ENCODE peak calls at places on chromosomes 1 and 21, in ten cellular contexts. R, P, Z, B, E, H, M, Y, J and W are unnamed samples.

GRCh38 chr1:41878495-41878894 is 40.2 kb downstream of the HIVEP3 start:
- DNase-seq in Y (no peak), H (no peak), B (no peak), Z (no peak), J (no peak), E (no peak), M (no peak), P (no peak), R (no peak), W (no peak)

GRCh38 chr1:41498391-41498790 is 13.9 kb upstream of the EDN2 start:
- DNase-seq in E (no peak), Z (no peak), H (no peak), M (no peak), J (no peak), Y (no peak), R (no peak), B (no peak), P (peak), W (no peak)

GRCh38 chr1:53521900-53522552 is 62.8 kb downstream of the DMRTB1 start:
- DNase-seq in E (no peak), Z (no peak), R (no peak), H (no peak), B (no peak), M (no peak), P (no peak), Y (no peak), J (no peak), W (no peak)

GRCh38 chr1:11067716-11068495 is 8.1 kb upstream of the SRM start:
- DNase-seq in Y (no peak), H (no peak), Z (no peak), B (no peak), E (no peak), M (no peak), R (peak), J (no peak), P (no peak), W (no peak)

GRCh38 chr21:38326429-38326828 is 69.6 kb downstream of the KCNJ15 start:
- DNase-seq in M (no peak), J (no peak), Z (no peak), H (no peak), B (no peak), R (no peak), E (no peak), P (peak), Y (no peak), W (no peak)

GRCh38 chr1:211698161-211699026 is 23.0 kb upstream of the NEK2 start:
- DNase-seq in J (peak), E (peak), R (peak), B (peak), Y (peak), H (no peak), P (peak), Z (peak), M (peak), W (peak)

GRCh38 chr1:109270623-109271317 is 12.2 kb downstream of the PSRC1 start:
- DNase-seq in M (no peak), E (no peak), R (no peak), Z (no peak), Y (no peak), H (peak), P (no peak), B (peak), J (no peak), W (no peak)

GRCh38 chr1:113684153-113684541 is 75.1 kb downstream of the PHTF1 start:
- DNase-seq in H (no peak), M (no peak), B (peak), Z (peak), E (peak), J (no peak), R (no peak), P (no peak), Y (no peak), W (no peak)

DNA sequence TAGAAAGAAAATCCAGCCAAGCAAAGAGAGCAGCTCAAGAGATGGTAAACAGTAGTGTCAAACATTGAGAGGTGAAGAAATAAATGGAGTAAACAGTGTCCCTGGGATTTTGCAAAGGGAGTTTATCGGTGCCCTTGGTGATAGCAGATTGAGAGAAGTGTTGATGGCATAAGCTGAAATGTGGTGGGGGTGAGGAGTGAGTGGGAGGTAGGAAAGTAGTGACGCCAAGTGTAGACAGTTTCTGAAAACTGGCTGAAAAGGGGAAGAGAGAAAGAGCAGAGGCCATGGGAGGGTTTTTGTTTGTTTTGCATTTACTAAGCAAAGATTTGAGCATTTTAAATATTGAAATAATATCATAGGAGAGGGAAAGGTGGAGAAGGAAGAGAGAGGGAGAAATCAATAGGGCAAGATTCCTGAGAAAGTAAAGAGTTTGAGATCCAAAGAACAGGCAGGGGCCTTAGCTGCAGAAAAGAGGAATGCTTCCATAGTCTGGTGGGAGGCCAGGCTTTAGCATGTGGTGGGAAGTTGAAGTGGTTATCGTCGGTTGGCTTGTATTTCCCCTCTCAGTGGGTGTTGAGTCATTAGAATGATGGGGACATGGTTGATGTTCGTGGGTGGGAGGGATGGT is 26.9 kb upstream of the RASAL2 start:
- DNase-seq in H (no peak), M (no peak), Y (no peak), B (no peak), E (no peak), J (no peak), Z (no peak), P (no peak), R (no peak), W (peak)
- TF ChIP-seq CTCF in H (no peak), M (no peak), Y (no peak), B (no peak), E (no peak), J (no peak), Z (no peak), P (no peak), R (no peak), W (no peak)

GRCh38 chr1:18305182-18305795 is 175.4 kb upstream of the KLHDC7A start:
- DNase-seq in B (no peak), M (no peak), J (no peak), R (no peak), E (no peak), P (no peak), H (no peak), Y (no peak), Z (no peak), W (no peak)

GRCh38 chr1:18300376-18300775 is 180.4 kb upstream of the KLHDC7A start:
- DNase-seq in Y (no peak), E (no peak), R (no peak), H (no peak), J (no peak), P (no peak), B (no peak), M (no peak), Z (no peak), W (no peak)

GRCh38 chr1:18304151-18304869 is 176.4 kb upstream of the KLHDC7A start:
- DNase-seq in R (no peak), M (no peak), Y (no peak), H (no peak), J (no peak), E (no peak), B (no peak), Z (no peak), P (no peak), W (no peak)

GRCh38 chr1:18299441-18300338 is 181.0 kb upstream of the KLHDC7A start:
- DNase-seq in J (peak), P (peak), H (no peak), Y (peak), E (no peak), R (no peak), Z (no peak), B (no peak), M (no peak), W (peak)

GRCh38 chr1:18302788-18303413 is 177.8 kb upstream of the KLHDC7A start:
- DNase-seq in J (peak), M (no peak), B (no peak), H (no peak), Z (no peak), E (no peak), Y (peak), P (no peak), R (no peak), W (no peak)
- TF ChIP-seq CTCF in J (peak), M (no peak), B (peak), H (no peak), Z (no peak), E (no peak), Y (peak), P (peak), R (peak), W (peak)

DNA sequence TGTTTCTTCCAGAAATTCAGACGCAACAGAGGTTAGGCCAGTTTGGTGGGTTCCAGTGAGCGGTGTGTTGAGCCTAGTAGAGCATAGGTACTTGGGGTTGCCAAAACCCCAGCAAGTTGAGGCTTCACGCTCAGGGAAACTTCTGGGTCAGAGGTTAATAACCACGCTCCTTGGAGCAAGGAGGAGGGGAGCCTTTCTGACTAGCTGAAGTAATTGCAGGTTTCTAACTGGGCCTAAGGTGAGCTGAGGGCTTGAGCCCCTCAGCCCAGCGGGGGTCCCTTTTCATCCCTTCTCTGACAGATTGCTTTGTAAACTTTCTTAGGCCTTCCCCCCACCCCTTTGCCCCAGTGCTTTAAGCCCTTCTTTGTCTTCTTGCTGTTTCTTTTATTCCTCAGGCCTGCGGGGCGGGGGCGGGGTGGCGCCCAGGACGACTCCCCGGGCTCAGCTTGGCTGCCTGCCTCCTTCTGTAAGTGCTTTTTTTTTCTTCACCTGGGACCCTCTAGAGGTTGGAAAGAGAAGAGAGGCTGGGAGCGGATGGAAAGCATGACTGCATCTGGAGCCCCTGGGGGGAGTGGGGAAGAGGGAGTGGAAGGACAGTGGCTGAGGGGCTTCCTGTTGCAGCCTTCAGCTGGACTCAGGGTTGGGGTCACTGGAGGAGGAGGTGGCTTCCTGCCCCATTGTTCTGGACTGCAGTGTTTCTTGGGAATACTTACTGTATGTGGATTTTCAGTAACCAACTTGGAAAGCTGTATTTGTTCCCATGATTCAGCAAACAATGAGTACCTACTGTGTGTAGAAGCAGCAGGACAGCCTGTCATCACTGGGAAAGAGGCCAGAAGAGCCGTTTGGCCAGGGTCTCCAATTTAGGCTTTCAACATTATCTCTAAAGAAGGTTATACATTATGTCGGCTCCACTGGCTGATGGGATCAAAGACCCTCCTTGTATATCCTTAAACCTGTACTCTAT is 1.4 kb upstream of the ZNF436 start:
- DNase-seq in Z (peak), B (no peak), J (peak), H (no peak), P (no peak), R (no peak), Y (no peak), M (no peak), E (no peak), W (no peak)
- TF ChIP-seq CTCF in Z (no peak), B (peak), J (peak), H (no peak), P (no peak), R (no peak), Y (no peak), M (no peak), E (no peak), W (no peak)

GRCh38 chr1:14769486-14770274 is 171.2 kb downstream of the KAZN start:
- DNase-seq in J (no peak), E (no peak), H (no peak), P (no peak), Z (no peak), R (no peak), B (no peak), Y (no peak), M (no peak), W (no peak)
- TF ChIP-seq CTCF in J (no peak), E (no peak), H (no peak), P (no peak), Z (no peak), R (no peak), B (no peak), Y (no peak), M (no peak), W (no peak)

GRCh38 chr1:150516050-150516591 is 569 bp downstream of the FALEC start:
- DNase-seq in M (no peak), Z (no peak), H (no peak), Y (peak), P (peak), B (no peak), E (no peak), R (peak), J (no peak), W (no peak)

GRCh38 chr1:150514260-150514659 is 1.3 kb upstream of the FALEC start:
- DNase-seq in Y (no peak), P (no peak), E (no peak), B (no peak), M (no peak), H (no peak), J (no peak), R (no peak), Z (no peak), W (no peak)

GRCh38 chr1:150515328-150516049 is at the start of gene FALEC:
- DNase-seq in R (peak), E (peak), M (peak), Z (peak), Y (peak), J (peak), H (peak), P (peak), B (peak), W (peak)

GRCh38 chr1:150514913-150515327 is 632 bp upstream of the FALEC start:
- DNase-seq in E (no peak), B (no peak), R (no peak), Y (no peak), Z (no peak), P (no peak), H (no peak), M (no peak), J (no peak), W (no peak)

GRCh38 chr1:150516616-150517015 is 1.1 kb downstream of the FALEC start:
- DNase-seq in M (no peak), Z (no peak), J (no peak), H (no peak), B (no peak), E (no peak), R (no peak), P (peak), Y (peak), W (peak)
- TF ChIP-seq CTCF in M (no peak), Z (no peak), J (no peak), H (no peak), B (no peak), E (no peak), R (no peak), P (no peak), Y (peak), W (peak)

GRCh38 chr1:159835366-159835765 is 8.7 kb downstream of the SLAMF8 start:
- DNase-seq in J (no peak), R (no peak), M (no peak), E (no peak), Z (no peak), P (no peak), Y (no peak), B (no peak), H (no peak), W (no peak)

GRCh38 chr1:159838715-159839114 is 12.0 kb downstream of the SLAMF8 start:
- DNase-seq in R (no peak), E (no peak), M (no peak), B (no peak), Y (no peak), H (no peak), J (no peak), P (no peak), Z (no peak), W (no peak)

GRCh38 chr1:159832309-159832708 is 5.6 kb downstream of the SLAMF8 start:
- DNase-seq in M (no peak), E (no peak), Y (no peak), Z (no peak), P (no peak), R (no peak), H (no peak), J (no peak), B (no peak), W (no peak)

GRCh38 chr1:159839135-159839849 is 12.6 kb downstream of the SLAMF8 start:
- DNase-seq in M (no peak), H (no peak), P (no peak), B (no peak), Z (no peak), Y (no peak), J (no peak), E (no peak), R (no peak), W (peak)

DNA sequence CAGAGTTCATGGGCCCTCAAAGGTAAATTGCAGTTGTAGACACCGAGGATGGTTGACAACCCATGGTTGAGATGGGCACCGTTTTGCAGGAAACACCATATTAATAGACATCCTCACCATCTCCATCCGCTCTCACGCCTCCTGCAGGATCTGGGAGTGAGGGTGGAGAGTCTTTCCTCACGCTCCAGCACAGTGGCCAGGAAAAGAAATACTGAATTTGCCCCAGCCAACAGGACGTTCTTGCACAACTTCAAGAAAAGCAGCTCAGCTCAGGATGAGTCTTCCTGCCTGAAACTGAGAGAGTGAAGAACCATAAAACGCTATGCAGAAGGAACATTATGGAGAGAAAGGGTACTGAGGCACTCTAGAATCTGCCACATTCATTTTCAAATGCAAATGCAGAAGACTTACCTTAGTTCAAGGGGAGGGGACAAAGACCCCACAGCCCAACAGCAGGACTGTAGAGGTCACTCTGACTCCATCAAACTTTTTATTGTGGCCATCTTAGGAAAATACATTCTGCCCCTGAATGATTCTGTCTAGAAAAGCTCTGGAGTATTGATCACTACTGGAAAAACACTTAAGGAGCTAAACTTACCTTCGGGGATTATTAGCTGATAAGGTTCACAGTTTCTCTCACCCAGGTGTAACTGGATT is 9.3 kb downstream of the SLAMF8 start:
- DNase-seq in P (peak), E (no peak), H (no peak), J (no peak), R (no peak), Y (no peak), B (no peak), M (no peak), Z (no peak), W (no peak)
- TF ChIP-seq CTCF in P (peak), E (peak), H (no peak), J (no peak), R (no peak), Y (no peak), B (peak), M (no peak), Z (no peak), W (no peak)